ENCODE peak calls at places on chromosome 2, in four cellular contexts. One of them, this sample, is unnamed.

GRCh38 chr2:238287702-238288649 is at the start of gene PER2:
- DNase-seq in hepatocyte: peak
- DNase-seq in astrocyte: peak
- DNase-seq in PC-9: peak
- DNase-seq in this sample: peak

GRCh38 chr2:106704798-106705197 is 181.2 kb downstream of the ST6GAL2 start:
- DNase-seq in hepatocyte: no peak
- DNase-seq in astrocyte: no peak
- DNase-seq in PC-9: no peak
- DNase-seq in this sample: no peak

GRCh38 chr2:11835403-11835802 is 89.0 kb downstream of the LPIN1 start:
- DNase-seq in hepatocyte: no peak
- DNase-seq in astrocyte: no peak
- DNase-seq in PC-9: no peak
- DNase-seq in this sample: peak

GRCh38 chr2:121184248-121184862 is 100.6 kb downstream of the TFCP2L1 start:
- DNase-seq in hepatocyte: no peak
- DNase-seq in astrocyte: no peak
- DNase-seq in PC-9: no peak
- DNase-seq in this sample: peak

GRCh38 chr2:137888845-137889244 is 75.4 kb upstream of the HNMT start:
- DNase-seq in hepatocyte: peak
- DNase-seq in astrocyte: peak
- DNase-seq in PC-9: peak
- DNase-seq in this sample: peak

GRCh38 chr2:31401580-31401979 is 13.0 kb downstream of the XDH start:
- DNase-seq in hepatocyte: no peak
- DNase-seq in astrocyte: peak
- DNase-seq in PC-9: peak
- DNase-seq in this sample: peak

GRCh38 chr2:45276914-45277313 is 267.7 kb upstream of the SIX2 start:
- DNase-seq in hepatocyte: no peak
- DNase-seq in astrocyte: peak
- DNase-seq in PC-9: no peak
- DNase-seq in this sample: peak

GRCh38 chr2:62147610-62148301 is 48.2 kb upstream of the B3GNT2 start:
- DNase-seq in hepatocyte: no peak
- DNase-seq in astrocyte: peak
- DNase-seq in PC-9: peak
- DNase-seq in this sample: peak

GRCh38 chr2:227848586-227848985 is 22.8 kb upstream of the DAW1 start:
- DNase-seq in hepatocyte: peak
- DNase-seq in astrocyte: no peak
- DNase-seq in PC-9: peak
- DNase-seq in this sample: peak

GRCh38 chr2:234863043-234863934 is 88.5 kb upstream of the SH3BP4 start:
- DNase-seq in hepatocyte: peak
- DNase-seq in astrocyte: peak
- DNase-seq in PC-9: no peak
- DNase-seq in this sample: peak

GRCh38 chr2:233242231-233242917 is 9.1 kb upstream of the ATG16L1 start:
- DNase-seq in hepatocyte: no peak
- DNase-seq in astrocyte: no peak
- DNase-seq in PC-9: no peak
- DNase-seq in this sample: peak

GRCh38 chr2:2260691-2261268 is 70.3 kb downstream of the MYT1L start:
- DNase-seq in hepatocyte: no peak
- DNase-seq in astrocyte: no peak
- DNase-seq in PC-9: no peak
- DNase-seq in this sample: no peak

GRCh38 chr2:28437142-28437835 is 44.6 kb downstream of the FOSL2 start:
- DNase-seq in hepatocyte: no peak
- DNase-seq in astrocyte: no peak
- DNase-seq in PC-9: peak
- DNase-seq in this sample: no peak

GRCh38 chr2:161422812-161423211 is 6.7 kb downstream of the TBR1 start:
- DNase-seq in hepatocyte: no peak
- DNase-seq in astrocyte: no peak
- DNase-seq in PC-9: no peak
- DNase-seq in this sample: no peak

GRCh38 chr2:235663877-235664276 is 170.0 kb downstream of the AGAP1 start:
- DNase-seq in hepatocyte: no peak
- DNase-seq in astrocyte: no peak
- DNase-seq in PC-9: no peak
- DNase-seq in this sample: no peak

GRCh38 chr2:240298803-240299709 is 136.4 kb upstream of the GPC1 start:
- DNase-seq in hepatocyte: no peak
- DNase-seq in astrocyte: no peak
- DNase-seq in PC-9: no peak
- DNase-seq in this sample: no peak

GRCh38 chr2:27139310-27139709 is at the start of gene PRR30:
- DNase-seq in hepatocyte: no peak
- DNase-seq in astrocyte: no peak
- DNase-seq in PC-9: no peak
- DNase-seq in this sample: no peak

GRCh38 chr2:20012282-20013060 is at the start of gene MATN3:
- DNase-seq in hepatocyte: peak
- DNase-seq in astrocyte: peak
- DNase-seq in PC-9: no peak
- DNase-seq in this sample: peak
- H2AFZ ChIP-seq in hepatocyte: peak
- H2AFZ ChIP-seq in astrocyte: peak
- H2AFZ ChIP-seq in PC-9: peak
- H2AFZ ChIP-seq in this sample: peak

DNA sequence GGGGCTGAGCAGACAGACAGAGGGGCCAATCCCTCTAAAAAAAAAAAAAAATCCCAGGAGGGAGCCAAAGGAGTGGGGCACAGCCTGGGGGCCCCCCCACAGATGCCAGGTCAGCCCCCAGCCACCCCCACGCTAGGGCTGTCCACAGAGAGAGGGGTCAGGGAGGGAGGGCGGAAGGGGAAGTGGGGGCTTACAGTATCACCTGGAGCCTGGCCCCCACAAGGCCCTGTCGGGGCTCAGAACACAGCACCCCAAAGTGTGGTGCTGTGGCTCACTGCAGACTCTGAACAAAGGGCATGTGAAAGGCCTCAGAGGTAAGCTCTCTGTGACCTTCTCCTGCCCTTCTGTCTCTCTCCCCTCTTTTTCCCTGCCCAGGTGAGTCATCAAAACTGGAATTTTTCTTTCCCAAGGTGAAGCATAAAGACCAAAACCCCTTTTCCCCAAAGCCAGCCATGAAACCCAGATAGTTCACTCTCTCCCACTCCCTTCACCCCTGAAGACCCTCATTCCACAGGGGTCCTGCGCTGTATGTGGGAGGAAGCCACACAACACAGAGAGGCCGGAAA is 13.9 kb downstream of the BIN1 start:
- DNase-seq in hepatocyte: no peak
- DNase-seq in astrocyte: no peak
- DNase-seq in PC-9: peak
- DNase-seq in this sample: peak
- H2AFZ ChIP-seq in hepatocyte: no peak
- H2AFZ ChIP-seq in astrocyte: no peak
- H2AFZ ChIP-seq in PC-9: no peak
- H2AFZ ChIP-seq in this sample: no peak

GRCh38 chr2:216987176-216987809 is 127.4 kb upstream of the TNP1 start:
- DNase-seq in hepatocyte: no peak
- DNase-seq in astrocyte: no peak
- DNase-seq in PC-9: no peak
- DNase-seq in this sample: no peak
- H2AFZ ChIP-seq in hepatocyte: no peak
- H2AFZ ChIP-seq in astrocyte: no peak
- H2AFZ ChIP-seq in PC-9: no peak
- H2AFZ ChIP-seq in this sample: no peak

DNA sequence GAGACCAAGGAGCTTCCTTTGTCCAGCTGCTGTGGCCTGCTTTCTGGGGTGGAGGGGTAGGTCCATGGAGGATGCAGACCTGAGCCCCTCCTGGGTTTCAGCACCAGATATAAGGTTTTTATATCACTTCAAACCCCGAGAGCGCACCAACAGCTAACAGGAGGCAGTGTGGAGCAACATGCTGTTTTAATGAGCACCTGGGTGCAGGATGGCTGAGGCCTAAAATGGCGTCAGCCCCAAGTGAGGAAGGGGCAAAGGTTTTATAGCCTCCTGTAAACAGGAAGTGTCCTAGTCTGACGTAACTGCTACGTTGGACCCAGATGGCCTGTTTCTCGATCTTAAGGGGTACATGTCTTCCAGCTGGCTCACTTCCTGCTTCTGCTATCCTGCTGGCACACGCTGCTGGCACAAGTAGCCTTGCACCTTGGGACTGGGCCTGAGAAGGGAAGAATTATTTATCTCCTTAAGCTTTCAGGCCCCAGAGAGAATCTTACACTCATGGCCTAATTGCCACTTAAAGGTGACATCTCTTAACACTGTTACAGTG is 11.4 kb upstream of the REG1B start:
- DNase-seq in hepatocyte: no peak
- DNase-seq in astrocyte: no peak
- DNase-seq in PC-9: no peak
- DNase-seq in this sample: no peak
- H2AFZ ChIP-seq in hepatocyte: no peak
- H2AFZ ChIP-seq in astrocyte: no peak
- H2AFZ ChIP-seq in PC-9: no peak
- H2AFZ ChIP-seq in this sample: no peak

DNA sequence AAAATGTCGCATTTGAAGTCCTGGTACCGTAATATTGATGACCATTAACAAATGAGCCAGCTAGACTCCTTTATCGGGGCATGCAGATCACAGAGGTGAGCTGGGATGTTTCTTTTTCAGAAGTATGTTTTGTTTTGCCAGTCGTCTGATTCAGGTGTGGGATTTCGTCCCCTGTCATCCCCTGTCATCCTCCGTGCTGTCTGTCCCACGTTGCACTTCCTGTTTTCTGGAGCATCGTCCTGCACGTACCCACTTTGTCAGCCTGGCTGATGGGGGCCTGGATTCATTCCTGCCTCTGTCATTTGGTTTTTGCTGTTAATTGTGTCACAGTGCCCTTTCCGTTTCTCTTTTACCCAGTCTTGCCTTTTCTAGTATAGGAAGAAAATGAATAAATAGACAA is 72.8 kb downstream of the ASAP2 start:
- DNase-seq in hepatocyte: no peak
- DNase-seq in astrocyte: no peak
- DNase-seq in PC-9: no peak
- DNase-seq in this sample: no peak
- H2AFZ ChIP-seq in hepatocyte: no peak
- H2AFZ ChIP-seq in astrocyte: no peak
- H2AFZ ChIP-seq in PC-9: no peak
- H2AFZ ChIP-seq in this sample: no peak

DNA sequence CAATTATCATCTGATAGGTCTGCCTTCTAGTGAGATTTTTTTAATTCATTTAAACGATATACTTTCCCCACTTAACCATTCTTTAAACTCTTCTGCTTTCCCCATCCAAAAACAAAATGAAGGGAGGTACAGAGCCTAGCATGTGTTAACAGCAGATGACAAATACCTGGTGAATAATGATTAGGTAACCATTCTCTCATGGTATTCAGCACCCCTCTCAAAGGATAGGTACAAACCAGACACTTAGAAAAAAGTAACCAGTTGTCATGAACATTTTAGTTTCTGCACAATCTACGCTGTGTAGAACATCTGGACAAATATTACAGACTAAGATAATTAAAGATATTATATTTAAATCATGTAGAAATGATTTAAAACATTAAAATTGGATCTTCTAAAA is 56.3 kb downstream of the DNAH7 start:
- DNase-seq in hepatocyte: no peak
- DNase-seq in astrocyte: no peak
- DNase-seq in PC-9: no peak
- DNase-seq in this sample: no peak
- H2AFZ ChIP-seq in hepatocyte: no peak
- H2AFZ ChIP-seq in astrocyte: no peak
- H2AFZ ChIP-seq in PC-9: no peak
- H2AFZ ChIP-seq in this sample: no peak

GRCh38 chr2:46298272-46298521 is 990 bp downstream of the EPAS1 start:
- DNase-seq in hepatocyte: no peak
- DNase-seq in astrocyte: no peak
- DNase-seq in PC-9: no peak
- DNase-seq in this sample: no peak

GRCh38 chr2:46297546-46298271 is 502 bp downstream of the EPAS1 start:
- DNase-seq in hepatocyte: peak
- DNase-seq in astrocyte: no peak
- DNase-seq in PC-9: peak
- DNase-seq in this sample: peak

GRCh38 chr2:46300406-46300832 is 3.2 kb downstream of the EPAS1 start:
- DNase-seq in hepatocyte: peak
- DNase-seq in astrocyte: no peak
- DNase-seq in PC-9: no peak
- DNase-seq in this sample: no peak

GRCh38 chr2:46298522-46299351 is 1.5 kb downstream of the EPAS1 start:
- DNase-seq in hepatocyte: peak
- DNase-seq in astrocyte: peak
- DNase-seq in PC-9: peak
- DNase-seq in this sample: peak

DNA sequence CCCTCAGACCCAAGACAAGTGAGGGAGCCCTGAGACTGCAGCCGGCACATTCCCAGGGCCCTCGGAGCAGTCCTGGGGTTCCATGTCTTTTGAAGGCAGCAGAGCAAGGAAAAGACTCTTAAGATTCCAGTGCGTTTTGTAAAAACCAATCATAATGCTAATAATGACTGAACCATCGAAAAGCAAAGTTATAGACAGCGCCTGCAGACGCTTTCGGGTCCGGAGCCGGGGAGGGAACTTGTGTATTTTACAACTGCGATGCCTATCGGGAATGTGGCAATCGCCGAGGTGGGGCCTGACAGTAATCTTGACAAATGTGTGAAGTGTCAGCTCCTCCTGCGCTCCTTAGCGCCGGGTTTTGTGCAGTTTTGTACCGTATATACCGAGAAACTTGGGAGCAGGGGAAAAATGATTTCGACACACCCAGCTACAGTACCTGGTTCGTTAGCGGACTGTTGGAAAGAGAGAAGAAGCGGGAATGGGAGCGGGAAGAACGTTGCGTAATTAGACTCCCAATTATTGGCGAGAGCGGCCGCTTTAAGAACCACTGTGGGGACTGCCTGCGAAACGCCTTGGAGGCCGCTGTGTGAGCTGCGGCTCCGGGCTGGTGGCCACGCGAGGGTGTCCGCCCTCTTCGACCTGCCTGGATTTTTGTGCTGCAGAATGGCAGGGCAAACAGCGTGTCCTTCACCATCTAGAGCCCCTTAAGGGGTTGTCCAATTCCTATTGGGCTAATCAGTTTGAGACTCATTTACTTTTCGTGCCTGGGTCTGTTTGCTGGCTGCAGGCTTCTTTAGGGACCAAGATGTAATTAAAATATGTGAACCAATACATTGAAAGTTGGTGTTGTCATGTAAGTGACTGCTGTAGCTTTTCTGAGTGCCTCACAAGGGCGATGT is 2.4 kb downstream of the EPAS1 start:
- DNase-seq in hepatocyte: peak
- DNase-seq in astrocyte: peak
- DNase-seq in PC-9: peak
- DNase-seq in this sample: peak
- H2AFZ ChIP-seq in hepatocyte: peak
- H2AFZ ChIP-seq in astrocyte: peak
- H2AFZ ChIP-seq in PC-9: peak
- H2AFZ ChIP-seq in this sample: peak

GRCh38 chr2:174681099-174681982 is 82.9 kb downstream of the CHRNA1 start:
- DNase-seq in hepatocyte: peak
- DNase-seq in astrocyte: no peak
- DNase-seq in PC-9: no peak
- DNase-seq in this sample: no peak
- H2AFZ ChIP-seq in hepatocyte: peak
- H2AFZ ChIP-seq in astrocyte: peak
- H2AFZ ChIP-seq in PC-9: no peak
- H2AFZ ChIP-seq in this sample: peak

This sample was measured in PC-3.